ENCODE peak calls at places on chromosome 19, in four cellular contexts. J is cardiac fibroblast, S is tibial nerve, N is fibroblast of lung. D is an unnamed sample.

GRCh38 chr19:7857727-7858701 is 16.2 kb downstream of the PRR36 start:
- DNase-seq in J (no peak), S (no peak), N (no peak), D (no peak)

GRCh38 chr19:3604987-3605343 is 1.7 kb downstream of the TBXA2R start:
- DNase-seq in J (no peak), S (no peak), N (no peak), D (no peak)

GRCh38 chr19:43315851-43316250 is 37.6 kb upstream of the CD177 start:
- DNase-seq in J (no peak), S (no peak), N (no peak), D (no peak)

GRCh38 chr19:39498262-39499081 is at the start of gene DLL3:
- DNase-seq in J (no peak), S (no peak), N (no peak), D (no peak)

GRCh38 chr19:33302175-33302973 is at the start of gene CEBPA:
- DNase-seq in J (peak; percentile 66), S (peak; percentile 46), N (peak; percentile 77), D (peak; percentile 78)

GRCh38 chr19:48967346-48968178 is 2.5 kb downstream of the FTL start:
- DNase-seq in J (peak; percentile 73), S (peak; percentile 57), N (peak; percentile 78), D (no peak)

GRCh38 chr19:362154-362553 is 17.6 kb upstream of the MIER2 start:
- DNase-seq in J (no peak), S (no peak), N (no peak), D (no peak)

GRCh38 chr19:34173145-34173956 is 1.0 kb downstream of the LSM14A start:
- DNase-seq in J (peak; percentile 60), S (peak; percentile 21), N (peak; percentile 41), D (peak; percentile 36)

GRCh38 chr19:50399368-50399745 is 15.2 kb downstream of the POLD1 start:
- DNase-seq in J (no peak), S (no peak), N (no peak), D (no peak)

GRCh38 chr19:43570174-43570791 is 5.0 kb downstream of the XRCC1 start:
- DNase-seq in J (no peak), S (no peak), N (no peak), D (no peak)

DNA sequence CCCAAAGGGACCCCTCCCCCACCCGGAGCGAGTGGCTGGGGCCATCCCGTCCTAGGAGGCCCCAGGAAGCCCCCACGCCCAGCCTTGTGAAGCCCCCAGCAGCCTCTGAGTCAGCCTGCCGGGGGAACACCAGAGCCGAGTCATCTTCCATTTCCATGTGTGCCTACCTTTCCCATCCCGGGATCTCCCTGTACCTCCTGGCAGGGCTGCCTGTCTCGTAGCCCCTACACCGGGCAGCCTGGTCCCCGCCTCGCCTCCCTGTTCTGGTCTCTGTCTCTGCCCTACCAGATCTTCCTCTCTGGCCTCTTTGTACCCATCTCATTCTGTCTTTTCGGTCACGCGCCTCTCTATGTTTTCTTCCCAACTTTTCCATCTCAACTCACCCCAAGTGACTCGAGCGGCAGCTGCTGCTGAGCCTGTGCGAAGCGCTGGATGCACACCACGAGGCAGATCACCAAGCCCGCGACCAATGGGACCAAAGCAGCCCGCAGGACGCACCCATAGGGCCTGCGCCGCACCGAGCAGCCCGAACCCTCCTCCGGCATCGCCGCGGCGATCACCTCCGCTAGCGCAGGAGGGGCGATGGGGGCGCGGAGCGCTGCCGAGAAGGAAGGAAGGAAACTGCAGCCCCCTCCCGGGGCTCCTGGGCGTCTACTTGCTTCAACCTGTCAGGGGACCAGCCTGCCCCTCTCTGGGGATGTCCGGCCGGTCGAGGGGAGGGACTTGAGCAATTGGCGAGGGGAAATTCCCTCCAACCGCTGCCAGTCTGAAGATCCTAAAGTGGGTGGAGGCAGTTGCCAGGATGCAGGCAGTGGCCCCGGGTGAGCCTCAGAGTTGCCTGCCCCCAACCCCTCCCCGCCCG is at the start of gene CD70:
- DNase-seq in J (no peak), S (no peak), N (no peak), D (no peak)
- H3K4me3 ChIP-seq in J (no peak within 1 kb of the TSS), S (no peak within 1 kb of the TSS), N (no peak within 1 kb of the TSS), D (no peak within 1 kb of the TSS)

GRCh38 chr19:45499196-45500180 is 1.2 kb downstream of the PPM1N start:
- DNase-seq in J (peak; percentile 39), S (peak; percentile 43), N (no peak), D (no peak)
- H3K4me3 ChIP-seq in J (no peak overlapping the region), S (no peak overlapping the region), N (peak overlapping the region; percentile 14), D (no peak overlapping the region)

DNA sequence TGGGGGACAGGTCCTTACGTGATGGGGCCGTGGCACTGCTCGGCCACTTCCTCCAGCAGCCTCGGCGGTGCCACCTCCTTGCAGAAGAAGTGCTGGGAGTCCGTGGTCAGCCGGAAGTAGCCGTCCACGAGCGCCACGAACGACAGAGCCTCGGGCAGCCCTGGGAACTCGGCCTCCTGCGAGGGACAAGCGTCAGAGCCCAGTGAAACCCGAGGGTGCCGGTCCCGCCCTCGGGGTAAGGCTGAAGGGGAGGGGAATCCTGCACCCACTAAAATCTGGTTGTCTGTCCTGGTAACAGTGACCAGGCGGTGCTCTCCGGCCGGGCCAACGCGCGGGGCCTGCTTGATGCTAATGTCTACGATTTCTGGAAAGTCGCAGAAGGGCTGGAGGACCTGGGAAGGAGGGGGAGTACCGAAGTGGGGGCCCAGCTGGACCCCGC is 6.4 kb downstream of the JAK3 start:
- DNase-seq in J (no peak), S (no peak), N (no peak), D (no peak)
- H3K4me3 ChIP-seq in J (peak overlapping the region; percentile 37), S (no peak overlapping the region), N (no peak overlapping the region), D (peak overlapping the region; percentile 41)

GRCh38 chr19:13138916-13139198 is 11.3 kb downstream of the STX10 start:
- DNase-seq in J (no peak), S (no peak), N (no peak), D (no peak)

GRCh38 chr19:13135068-13136062 is 14.8 kb downstream of the STX10 start:
- DNase-seq in J (no peak), S (no peak), N (no peak), D (no peak)

GRCh38 chr19:13139633-13140311 is 10.4 kb downstream of the STX10 start:
- DNase-seq in J (no peak), S (no peak), N (no peak), D (no peak)

GRCh38 chr19:13138171-13138915 is 11.8 kb downstream of the STX10 start:
- DNase-seq in J (no peak), S (no peak), N (no peak), D (no peak)

GRCh38 chr19:13137290-13137794 is 12.8 kb downstream of the STX10 start:
- DNase-seq in J (no peak), S (no peak), N (no peak), D (no peak)
- H3K4me3 ChIP-seq in J (no peak overlapping the region), S (no peak overlapping the region), N (no peak overlapping the region), D (no peak overlapping the region)

GRCh38 chr19:56476671-56477428 is at the start of gene ZNF667:
- DNase-seq in J (peak; percentile 61), S (no peak), N (peak; percentile 18), D (no peak)

GRCh38 chr19:56477429-56478338 is 539 bp upstream of the ZNF667 start:
- DNase-seq in J (peak; percentile 95), S (peak; percentile 78), N (peak; percentile 93), D (peak; percentile 91)

GRCh38 chr19:56476093-56476492 is 1.1 kb downstream of the ZNF667 start:
- DNase-seq in J (no peak), S (no peak), N (no peak), D (no peak)
- H3K4me3 ChIP-seq in J (peak overlapping the region; percentile 92), S (no peak overlapping the region), N (no peak overlapping the region), D (no peak overlapping the region)

GRCh38 chr19:38243279-38243673 is 12.9 kb downstream of the PPP1R14A start:
- DNase-seq in J (no peak), S (no peak), N (no peak), D (no peak)
- H3K4me3 ChIP-seq in J (no peak overlapping the region), S (no peak overlapping the region), N (no peak overlapping the region), D (no peak overlapping the region)

GRCh38 chr19:31348416-31349159 is 648 bp downstream of the TSHZ3 start:
- DNase-seq in J (peak; percentile 57), S (peak; percentile 27), N (peak; percentile 29), D (peak; percentile 56)

GRCh38 chr19:31350693-31351211 is 1.5 kb upstream of the TSHZ3 start:
- DNase-seq in J (peak; percentile 48), S (no peak), N (peak; percentile 53), D (peak; percentile 69)

GRCh38 chr19:31351212-31352193 is 2.3 kb upstream of the TSHZ3 start:
- DNase-seq in J (peak; percentile 82), S (no peak), N (peak; percentile 73), D (peak; percentile 56)

GRCh38 chr19:31349160-31349881 is at the start of gene TSHZ3:
- DNase-seq in J (peak; percentile 91), S (peak; percentile 70), N (peak; percentile 92), D (peak; percentile 86)

GRCh38 chr19:31350033-31350692 is 927 bp upstream of the TSHZ3 start:
- DNase-seq in J (peak; percentile 42), S (no peak), N (peak; percentile 35), D (peak; percentile 69)
- H3K4me3 ChIP-seq in J (peak overlapping the region; percentile 80), S (peak overlapping the region; percentile 97), N (peak overlapping the region; percentile 68), D (peak overlapping the region; percentile 75)

GRCh38 chr19:2228157-2229030 is 7.7 kb downstream of the PLEKHJ1 start:
- DNase-seq in J (no peak), S (no peak), N (no peak), D (no peak)

GRCh38 chr19:2229103-2230028 is 6.8 kb downstream of the PLEKHJ1 start:
- DNase-seq in J (no peak), S (no peak), N (no peak), D (no peak)

GRCh38 chr19:2226840-2227360 is 9.2 kb downstream of the PLEKHJ1 start:
- DNase-seq in J (no peak), S (no peak), N (no peak), D (no peak)

GRCh38 chr19:2226051-2226839 is 9.9 kb downstream of the PLEKHJ1 start:
- DNase-seq in J (no peak), S (no peak), N (no peak), D (no peak)

DNA sequence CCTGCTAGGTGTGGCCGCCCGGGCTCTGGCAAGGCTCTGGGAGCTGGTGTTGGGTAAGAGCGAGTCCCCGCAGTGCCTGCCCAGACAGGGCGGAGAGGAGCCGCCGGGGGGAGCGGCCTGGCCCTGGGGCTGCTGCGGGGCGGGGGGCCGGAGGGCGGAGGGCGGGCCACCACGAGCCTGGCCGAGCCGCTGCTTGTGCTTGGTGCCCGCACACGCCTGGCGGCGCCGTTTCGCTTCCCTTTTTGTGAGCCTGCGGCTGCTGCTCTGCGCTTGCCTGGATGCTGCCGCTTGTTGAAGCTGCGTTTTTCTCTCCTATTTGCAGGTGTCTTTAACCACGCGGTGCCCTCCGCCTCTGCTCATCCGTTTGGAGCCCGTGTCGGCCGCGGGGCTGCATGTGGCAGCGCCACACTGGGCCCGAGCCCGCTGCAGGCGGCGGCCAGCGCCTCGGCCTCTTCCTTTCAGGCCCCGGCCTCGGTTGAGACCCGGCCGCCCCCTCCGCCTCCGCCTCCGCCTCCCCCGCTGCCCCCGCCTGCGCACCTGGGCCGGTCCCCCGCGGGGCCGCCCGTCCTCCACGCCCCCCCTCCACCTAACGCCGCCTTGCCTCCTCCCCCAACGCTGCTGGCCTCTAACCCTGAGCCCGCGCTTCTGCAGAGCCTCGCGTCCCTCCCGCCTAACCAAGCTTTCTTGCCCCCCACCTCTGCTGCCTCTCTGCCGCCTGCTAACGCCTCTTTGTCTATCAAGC is 8.5 kb downstream of the PLEKHJ1 start:
- DNase-seq in J (no peak), S (no peak), N (no peak), D (no peak)
- H3K4me3 ChIP-seq in J (no peak overlapping the region), S (no peak overlapping the region), N (no peak overlapping the region), D (no peak overlapping the region)

D was measured in uterus.